ENCODE peak calls at places on chromosomes 3 and 15, in six cellular contexts. Z is ovary, T is uterus, J is H1, L is transverse colon, V is NB4. C is an unnamed sample.

GRCh38 chr3:149371001-149371722 is 6.3 kb downstream of the TM4SF1 start:
- DNase-seq in Z (no peak), T (no peak), J (no peak), L (no peak), V (peak), C (no peak)

GRCh38 chr15:91887321-91887720 is 33.8 kb downstream of the SLCO3A1 start:
- DNase-seq in Z (no peak), T (no peak), J (no peak), L (no peak), V (no peak), C (no peak)

GRCh38 chr15:85356276-85356675 is 24.1 kb upstream of the AKAP13 start:
- DNase-seq in Z (no peak), T (no peak), J (no peak), L (no peak), V (peak), C (no peak)

GRCh38 chr3:175150812-175151411 is 291.8 kb downstream of the NAALADL2 start:
- DNase-seq in Z (no peak), T (no peak), J (no peak), L (peak), V (no peak), C (no peak)

GRCh38 chr15:34609658-34610057 is 26.2 kb upstream of the GOLGA8B start:
- DNase-seq in Z (no peak), T (no peak), J (no peak), L (no peak), V (peak), C (no peak)

GRCh38 chr15:48090115-48090514 is 30.7 kb upstream of the SLC24A5 start:
- DNase-seq in Z (no peak), T (no peak), J (no peak), L (peak), V (no peak), C (no peak)

GRCh38 chr15:65916664-65917406 is 47.5 kb downstream of the RAB11A start:
- DNase-seq in Z (peak), T (peak), J (peak), L (peak), V (peak), C (peak)

GRCh38 chr3:45986303-45986982 is 9.2 kb downstream of the FYCO1 start:
- DNase-seq in Z (no peak), T (no peak), J (no peak), L (no peak), V (no peak), C (peak)

GRCh38 chr3:194808709-194809108 is 123.0 kb downstream of the FAM43A start:
- DNase-seq in Z (no peak), T (no peak), J (no peak), L (no peak), V (no peak), C (no peak)

GRCh38 chr3:109910772-109911171 is 573.4 kb upstream of the DPPA4 start:
- DNase-seq in Z (no peak), T (no peak), J (no peak), L (no peak), V (no peak), C (no peak)

GRCh38 chr15:99230867-99231266 is 18.5 kb downstream of the TTC23 start:
- DNase-seq in Z (no peak), T (no peak), J (no peak), L (no peak), V (no peak), C (no peak)

GRCh38 chr15:67998599-67999122 is 55.5 kb upstream of the PIAS1 start:
- DNase-seq in Z (no peak), T (no peak), J (no peak), L (peak), V (no peak), C (peak)

GRCh38 chr3:3586843-3587626 is 212.2 kb upstream of the LRRN1 start:
- DNase-seq in Z (no peak), T (no peak), J (no peak), L (no peak), V (no peak), C (no peak)

GRCh38 chr3:63872135-63872924 is 8.7 kb downstream of the ATXN7 start:
- DNase-seq in Z (no peak), T (no peak), J (no peak), L (no peak), V (no peak), C (no peak)

GRCh38 chr3:24646790-24647189 is 152.1 kb upstream of the THRB start:
- DNase-seq in Z (no peak), T (no peak), J (no peak), L (no peak), V (no peak), C (no peak)

GRCh38 chr15:31558840-31559239 is 232.2 kb downstream of the KLF13 start:
- DNase-seq in Z (no peak), T (no peak), J (no peak), L (no peak), V (no peak), C (no peak)

GRCh38 chr3:149564079-149564478 is 89.6 kb downstream of the TM4SF4 start:
- DNase-seq in Z (no peak), T (no peak), J (no peak), L (no peak), V (no peak), C (no peak)

GRCh38 chr3:64039972-64040733 is 16.9 kb upstream of the PSMD6 start:
- DNase-seq in Z (no peak), T (no peak), J (no peak), L (no peak), V (no peak), C (no peak)

GRCh38 chr15:55526559-55527036 is 18.6 kb upstream of the DNAAF4 start:
- DNase-seq in Z (no peak), T (no peak), J (no peak), L (no peak), V (peak), C (no peak)

GRCh38 chr15:32649336-32649735 is 7.8 kb downstream of the SCG5 start:
- DNase-seq in Z (no peak), T (no peak), J (no peak), L (no peak), V (peak), C (no peak)

GRCh38 chr3:57226156-57226555 is 1.4 kb upstream of the APPL1 start:
- DNase-seq in Z (no peak), T (no peak), J (no peak), L (no peak), V (peak), C (no peak)

GRCh38 chr3:170741756-170742530 is 128.1 kb downstream of the RPL22L1 start:
- DNase-seq in Z (no peak), T (no peak), J (no peak), L (no peak), V (no peak), C (no peak)

GRCh38 chr3:194367992-194368841 is 1.3 kb downstream of the LRRC15 start:
- DNase-seq in Z (no peak), T (no peak), J (no peak), L (no peak), V (no peak), C (no peak)

GRCh38 chr3:124584552-124585391 is 145.5 kb upstream of the UMPS start:
- DNase-seq in Z (peak), T (peak), J (no peak), L (peak), V (no peak), C (peak)

GRCh38 chr3:67685499-67685898 is 31.1 kb upstream of the SUCLG2 start:
- DNase-seq in Z (no peak), T (no peak), J (no peak), L (no peak), V (peak), C (no peak)

GRCh38 chr15:96225642-96226259 is 104.7 kb upstream of the NR2F2 start:
- DNase-seq in Z (no peak), T (no peak), J (no peak), L (no peak), V (no peak), C (no peak)

GRCh38 chr3:152768478-152768877 is 66.5 kb upstream of the P2RY1 start:
- DNase-seq in Z (no peak), T (no peak), J (no peak), L (peak), V (no peak), C (no peak)

GRCh38 chr15:22967084-22967770 is 12.9 kb downstream of the CYFIP1 start:
- DNase-seq in Z (no peak), T (no peak), J (no peak), L (no peak), V (no peak), C (no peak)

GRCh38 chr3:141553055-141553454 is 66.2 kb downstream of the RASA2 start:
- DNase-seq in Z (no peak), T (no peak), J (no peak), L (no peak), V (no peak), C (no peak)

GRCh38 chr3:110165753-110166152 is 828.4 kb upstream of the DPPA4 start:
- DNase-seq in Z (no peak), T (no peak), J (peak), L (no peak), V (no peak), C (no peak)

GRCh38 chr15:86743283-86743903 is 663.7 kb downstream of the AGBL1 start:
- DNase-seq in Z (no peak), T (peak), J (peak), L (peak), V (peak), C (no peak)

GRCh38 chr15:74788042-74788715 is 6.3 kb downstream of the CSK start:
- DNase-seq in Z (no peak), T (no peak), J (no peak), L (no peak), V (peak), C (no peak)

GRCh38 chr15:74789741-74790079 is 7.8 kb downstream of the CSK start:
- DNase-seq in Z (no peak), T (no peak), J (no peak), L (no peak), V (no peak), C (no peak)

GRCh38 chr15:74790080-74790916 is 8.4 kb downstream of the CSK start:
- DNase-seq in Z (peak), T (peak), J (no peak), L (peak), V (peak), C (peak)

GRCh38 chr15:74788716-74789151 is 6.9 kb downstream of the CSK start:
- DNase-seq in Z (no peak), T (no peak), J (no peak), L (peak), V (peak), C (no peak)

DNA sequence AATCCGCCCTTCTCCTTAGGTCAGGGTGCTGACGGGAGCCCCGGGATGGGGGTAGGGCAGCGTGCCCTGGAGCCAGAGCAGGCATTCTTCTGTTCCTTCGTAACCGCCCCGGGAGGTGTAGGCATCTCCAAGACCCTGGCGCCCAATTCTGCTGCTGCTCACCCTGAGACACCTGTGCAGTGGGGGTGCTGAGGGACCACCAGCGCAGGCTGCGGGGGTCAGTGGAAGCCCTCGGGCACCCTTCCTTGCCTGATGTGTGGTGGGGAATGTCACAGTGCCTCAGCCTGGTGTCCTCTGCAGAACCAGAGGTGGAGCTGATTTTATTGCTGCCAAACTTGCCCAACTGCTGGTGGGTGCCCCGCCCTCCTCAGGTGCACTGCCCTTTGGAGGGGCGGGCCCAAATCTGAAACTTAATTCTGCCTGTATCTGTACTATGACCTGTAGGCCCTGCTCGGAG is 7.3 kb downstream of the CSK start:
- DNase-seq in Z (no peak), T (no peak), J (no peak), L (peak), V (no peak), C (peak)
- TF ChIP-seq POLR2A in Z (no peak), T (no peak), J (no peak), L (no peak), V (no peak), C (no peak)

GRCh38 chr3:52650437-52650836 is 35.3 kb downstream of the PBRM1 start:
- DNase-seq in Z (no peak), T (no peak), J (no peak), L (no peak), V (no peak), C (no peak)
- TF ChIP-seq POLR2A in Z (no peak), T (no peak), J (no peak), L (no peak), V (no peak), C (no peak)

DNA sequence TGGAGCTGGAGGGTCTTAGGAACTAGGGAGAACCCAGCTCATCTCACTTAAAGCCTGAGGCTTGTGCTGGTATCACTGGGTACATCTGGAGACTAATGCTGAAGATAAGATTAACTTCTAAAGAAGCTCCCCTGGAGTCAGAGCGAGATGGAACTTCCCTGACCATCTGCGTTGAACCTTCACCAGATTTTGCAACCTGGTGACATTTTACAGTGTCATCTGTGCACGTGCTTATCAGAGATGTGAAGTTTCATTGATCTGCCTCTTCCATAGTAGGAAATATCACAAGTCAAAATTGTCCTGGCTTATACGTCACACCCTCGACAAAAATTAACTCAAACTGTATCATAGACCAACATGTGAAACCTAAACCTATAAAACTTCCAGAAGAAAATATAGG is 395.5 kb downstream of the SHQ1 start:
- DNase-seq in Z (no peak), T (no peak), J (no peak), L (no peak), V (no peak), C (no peak)
- TF ChIP-seq POLR2A in Z (no peak), T (no peak), J (no peak), L (no peak), V (no peak), C (no peak)

DNA sequence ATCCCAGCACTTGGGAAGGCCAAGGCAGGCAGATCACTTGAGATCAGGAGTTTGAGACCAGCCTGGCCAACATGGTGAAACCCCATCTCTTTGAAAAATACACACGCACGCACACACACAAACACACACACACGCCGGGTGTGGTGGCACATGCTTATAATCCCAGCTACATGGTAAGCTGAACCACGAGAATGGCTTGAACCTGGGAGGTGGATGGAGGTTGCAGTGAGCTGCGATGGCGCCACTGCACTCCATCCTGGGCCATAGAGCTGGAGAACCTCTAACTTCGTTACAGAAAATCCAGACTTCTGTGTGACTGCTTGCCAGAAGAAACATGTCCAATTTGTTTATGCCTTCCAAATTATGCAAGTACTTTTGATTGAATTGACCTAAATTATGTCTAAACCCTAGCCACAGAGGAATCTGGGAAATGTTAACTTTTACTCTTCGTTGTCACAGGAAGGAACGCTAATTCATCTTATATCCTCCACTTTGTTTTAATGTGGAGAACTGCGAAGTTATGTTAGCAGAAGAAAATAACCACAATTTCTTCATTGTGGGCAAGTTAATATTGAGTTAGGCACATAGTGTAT is 21.7 kb downstream of the TRIM59 start:
- DNase-seq in Z (no peak), T (no peak), J (no peak), L (no peak), V (no peak), C (no peak)
- TF ChIP-seq POLR2A in Z (no peak), T (no peak), J (no peak), L (no peak), V (no peak), C (no peak)

GRCh38 chr3:14402304-14402811 is at the start of gene SLC6A6:
- DNase-seq in Z (peak), T (peak), J (peak), L (peak), V (peak), C (peak)
- TF ChIP-seq POLR2A in Z (no peak), T (peak), J (no peak), L (peak), V (no peak), C (peak)

GRCh38 chr3:38605981-38606380 is 43.5 kb downstream of the SCN5A start:
- DNase-seq in Z (no peak), T (no peak), J (no peak), L (no peak), V (no peak), C (no peak)
- TF ChIP-seq POLR2A in Z (no peak), T (no peak), J (no peak), L (no peak), V (no peak), C (no peak)

GRCh38 chr15:44729394-44729913 is 6.9 kb upstream of the TRIM69 start:
- DNase-seq in Z (no peak), T (no peak), J (no peak), L (peak), V (peak), C (no peak)
- TF ChIP-seq POLR2A in Z (no peak), T (no peak), J (no peak), L (no peak), V (no peak), C (no peak)

GRCh38 chr3:157059181-157059580 is 100.8 kb downstream of the CCNL1 start:
- DNase-seq in Z (no peak), T (no peak), J (no peak), L (no peak), V (no peak), C (no peak)
- TF ChIP-seq POLR2A in Z (no peak), T (no peak), J (no peak), L (no peak), V (no peak), C (no peak)

DNA sequence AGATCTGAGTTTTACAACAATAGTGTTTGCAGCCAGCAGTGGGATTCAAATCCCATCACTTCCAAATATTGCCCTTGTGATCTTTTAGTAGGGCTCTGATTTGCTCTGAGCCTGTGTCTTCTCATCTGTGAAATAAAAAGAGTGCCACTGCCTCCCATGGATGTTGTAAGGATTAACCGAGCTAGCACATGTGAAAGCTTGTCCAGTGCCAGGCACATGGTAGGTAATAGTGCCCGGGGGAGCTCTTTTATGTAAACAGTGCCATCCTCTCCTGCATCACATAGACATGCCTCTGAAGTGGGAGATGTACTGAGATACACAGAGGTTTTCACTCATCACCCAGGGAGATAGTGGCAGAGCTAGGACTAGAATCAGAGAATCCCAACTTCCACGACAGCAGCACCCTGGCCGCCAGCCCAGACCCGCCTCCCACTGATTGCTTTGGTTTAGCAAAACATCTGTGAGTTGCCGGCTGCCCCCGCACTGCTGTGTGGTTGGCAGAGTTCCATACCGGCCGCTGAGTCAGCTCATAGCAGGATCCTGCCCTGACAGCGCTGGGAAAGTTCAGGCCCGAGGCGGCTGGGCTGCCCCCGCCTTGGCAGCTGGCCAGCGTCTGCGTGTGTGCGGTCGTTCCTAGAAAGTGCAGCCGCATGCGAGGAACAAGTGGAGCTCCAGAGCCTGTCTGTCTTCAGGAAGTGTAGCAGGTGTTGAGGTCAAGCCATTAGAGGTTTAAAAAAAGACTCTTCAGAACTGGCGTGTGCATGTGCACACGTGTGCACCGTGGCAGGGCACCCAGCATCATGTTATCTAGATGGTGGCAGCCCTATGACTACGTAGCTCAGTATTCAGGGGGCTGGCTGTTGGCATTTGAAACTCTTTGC is 5.0 kb downstream of the ARID3B start:
- DNase-seq in Z (peak), T (peak), J (no peak), L (peak), V (peak), C (peak)
- TF ChIP-seq POLR2A in Z (no peak), T (no peak), J (no peak), L (no peak), V (no peak), C (no peak)

C was measured in thyroid gland.